ENCODE peak calls at places on chromosomes 13 and 19, in eight cellular contexts. One of them, this sample, is unnamed.

GRCh38 chr19:45913874-45914830 is at the start of gene NANOS2:
- DNase-seq in AG08395: no peak
- DNase-seq in Ammon's horn: no peak
- DNase-seq in Kasumi-1: no peak
- DNase-seq in fibroblast of pulmonary artery: peak; percentile 33
- DNase-seq in lower leg skin: no peak
- DNase-seq in NCI-H2171 treated with DMSO at 0.1 percent for 48 hours: no peak
- DNase-seq in head of caudate nucleus: no peak
- DNase-seq in this sample: no peak

GRCh38 chr19:13847033-13847899 is 29.7 kb upstream of the NANOS3 start:
- DNase-seq in AG08395: peak; percentile 85
- DNase-seq in Kasumi-1: peak; percentile 72
- DNase-seq in fibroblast of pulmonary artery: peak; percentile 94
- DNase-seq in NCI-H2171 treated with DMSO at 0.1 percent for 48 hours: peak; percentile 86
- DNase-seq in head of caudate nucleus: peak; percentile 81
- DNase-seq in lower leg skin: peak; percentile 99
- DNase-seq in Ammon's horn: peak; percentile 75
- DNase-seq in this sample: peak; percentile 92

GRCh38 chr13:50921706-50922105 is 12.1 kb downstream of the RNASEH2B start:
- DNase-seq in NCI-H2171 treated with DMSO at 0.1 percent for 48 hours: no peak
- DNase-seq in AG08395: no peak
- DNase-seq in Kasumi-1: peak; percentile 62
- DNase-seq in Ammon's horn: no peak
- DNase-seq in lower leg skin: no peak
- DNase-seq in head of caudate nucleus: no peak
- DNase-seq in fibroblast of pulmonary artery: no peak
- DNase-seq in this sample: no peak

GRCh38 chr19:46764817-46765291 is 18.6 kb upstream of the STRN4 start:
- DNase-seq in AG08395: no peak
- DNase-seq in NCI-H2171 treated with DMSO at 0.1 percent for 48 hours: no peak
- DNase-seq in head of caudate nucleus: no peak
- DNase-seq in lower leg skin: no peak
- DNase-seq in Ammon's horn: no peak
- DNase-seq in fibroblast of pulmonary artery: no peak
- DNase-seq in Kasumi-1: no peak
- DNase-seq in this sample: peak; percentile 83

GRCh38 chr19:10318807-10319426 is 3.1 kb upstream of the FDX2 start:
- DNase-seq in NCI-H2171 treated with DMSO at 0.1 percent for 48 hours: no peak
- DNase-seq in head of caudate nucleus: no peak
- DNase-seq in Ammon's horn: no peak
- DNase-seq in lower leg skin: no peak
- DNase-seq in AG08395: no peak
- DNase-seq in fibroblast of pulmonary artery: no peak
- DNase-seq in Kasumi-1: no peak
- DNase-seq in this sample: no peak

GRCh38 chr13:98897706-98898105 is 80.2 kb downstream of the DOCK9 start:
- DNase-seq in Kasumi-1: no peak
- DNase-seq in NCI-H2171 treated with DMSO at 0.1 percent for 48 hours: no peak
- DNase-seq in head of caudate nucleus: no peak
- DNase-seq in lower leg skin: no peak
- DNase-seq in Ammon's horn: no peak
- DNase-seq in AG08395: no peak
- DNase-seq in fibroblast of pulmonary artery: no peak
- DNase-seq in this sample: no peak

GRCh38 chr13:33545492-33545891 is 259.9 kb upstream of the STARD13 start:
- DNase-seq in Ammon's horn: no peak
- DNase-seq in NCI-H2171 treated with DMSO at 0.1 percent for 48 hours: no peak
- DNase-seq in fibroblast of pulmonary artery: no peak
- DNase-seq in AG08395: no peak
- DNase-seq in head of caudate nucleus: no peak
- DNase-seq in Kasumi-1: no peak
- DNase-seq in lower leg skin: no peak
- DNase-seq in this sample: no peak

GRCh38 chr19:17681505-17682125 is 6.5 kb downstream of the UNC13A start:
- DNase-seq in AG08395: peak; percentile 64
- DNase-seq in Ammon's horn: no peak
- DNase-seq in lower leg skin: no peak
- DNase-seq in Kasumi-1: peak; percentile 29
- DNase-seq in NCI-H2171 treated with DMSO at 0.1 percent for 48 hours: no peak
- DNase-seq in head of caudate nucleus: no peak
- DNase-seq in fibroblast of pulmonary artery: peak; percentile 56
- DNase-seq in this sample: peak; percentile 25

GRCh38 chr19:53942001-53942786 is 20.5 kb upstream of the CACNG8 start:
- DNase-seq in fibroblast of pulmonary artery: peak; percentile 40
- DNase-seq in Ammon's horn: no peak
- DNase-seq in lower leg skin: no peak
- DNase-seq in AG08395: no peak
- DNase-seq in Kasumi-1: no peak
- DNase-seq in NCI-H2171 treated with DMSO at 0.1 percent for 48 hours: no peak
- DNase-seq in head of caudate nucleus: no peak
- DNase-seq in this sample: no peak

GRCh38 chr13:97125051-97125809 is 96.9 kb upstream of the MBNL2 start:
- DNase-seq in Kasumi-1: no peak
- DNase-seq in lower leg skin: peak; percentile 89
- DNase-seq in NCI-H2171 treated with DMSO at 0.1 percent for 48 hours: peak; percentile 93
- DNase-seq in AG08395: peak; percentile 44
- DNase-seq in Ammon's horn: peak; percentile 46
- DNase-seq in fibroblast of pulmonary artery: peak; percentile 70
- DNase-seq in head of caudate nucleus: peak; percentile 30
- DNase-seq in this sample: peak; percentile 43

GRCh38 chr19:49117677-49118564 is 1.0 kb downstream of the C19orf73 start:
- DNase-seq in Ammon's horn: no peak
- DNase-seq in lower leg skin: no peak
- DNase-seq in NCI-H2171 treated with DMSO at 0.1 percent for 48 hours: no peak
- DNase-seq in AG08395: no peak
- DNase-seq in head of caudate nucleus: no peak
- DNase-seq in Kasumi-1: no peak
- DNase-seq in fibroblast of pulmonary artery: no peak
- DNase-seq in this sample: peak; percentile 45

GRCh38 chr13:63092461-63092860 is 1676.8 kb upstream of the PCDH20 start:
- DNase-seq in AG08395: no peak
- DNase-seq in Ammon's horn: no peak
- DNase-seq in head of caudate nucleus: no peak
- DNase-seq in fibroblast of pulmonary artery: no peak
- DNase-seq in NCI-H2171 treated with DMSO at 0.1 percent for 48 hours: no peak
- DNase-seq in lower leg skin: no peak
- DNase-seq in Kasumi-1: no peak
- DNase-seq in this sample: no peak

GRCh38 chr19:27775395-27775794 is 1437.6 kb downstream of the UQCRFS1 start:
- DNase-seq in AG08395: no peak
- DNase-seq in head of caudate nucleus: no peak
- DNase-seq in Kasumi-1: peak; percentile 2
- DNase-seq in lower leg skin: no peak
- DNase-seq in fibroblast of pulmonary artery: no peak
- DNase-seq in Ammon's horn: no peak
- DNase-seq in NCI-H2171 treated with DMSO at 0.1 percent for 48 hours: peak; percentile 59
- DNase-seq in this sample: no peak

GRCh38 chr19:47123406-47123805 is 7.2 kb upstream of the SAE1 start:
- DNase-seq in lower leg skin: no peak
- DNase-seq in NCI-H2171 treated with DMSO at 0.1 percent for 48 hours: no peak
- DNase-seq in head of caudate nucleus: no peak
- DNase-seq in Kasumi-1: no peak
- DNase-seq in AG08395: no peak
- DNase-seq in Ammon's horn: no peak
- DNase-seq in fibroblast of pulmonary artery: no peak
- DNase-seq in this sample: no peak

GRCh38 chr19:4694211-4694987 is 24.3 kb upstream of the MYDGF start:
- DNase-seq in fibroblast of pulmonary artery: peak; percentile 91
- DNase-seq in NCI-H2171 treated with DMSO at 0.1 percent for 48 hours: peak; percentile 97
- DNase-seq in Ammon's horn: peak; percentile 92
- DNase-seq in head of caudate nucleus: peak; percentile 47
- DNase-seq in AG08395: peak; percentile 90
- DNase-seq in Kasumi-1: no peak
- DNase-seq in lower leg skin: peak; percentile 95
- DNase-seq in this sample: no peak

GRCh38 chr13:104114111-104114510 is 1047.9 kb upstream of the SLC10A2 start:
- DNase-seq in lower leg skin: no peak
- DNase-seq in NCI-H2171 treated with DMSO at 0.1 percent for 48 hours: peak; percentile 10
- DNase-seq in fibroblast of pulmonary artery: peak; percentile 73
- DNase-seq in AG08395: no peak
- DNase-seq in Ammon's horn: no peak
- DNase-seq in Kasumi-1: no peak
- DNase-seq in head of caudate nucleus: no peak
- DNase-seq in this sample: no peak

GRCh38 chr13:113970810-113971470 is 2.9 kb downstream of the C13orf46 start:
- DNase-seq in Kasumi-1: no peak
- DNase-seq in NCI-H2171 treated with DMSO at 0.1 percent for 48 hours: no peak
- DNase-seq in fibroblast of pulmonary artery: peak; percentile 53
- DNase-seq in Ammon's horn: no peak
- DNase-seq in AG08395: no peak
- DNase-seq in head of caudate nucleus: no peak
- DNase-seq in lower leg skin: peak; percentile 87
- DNase-seq in this sample: peak; percentile 46

GRCh38 chr13:113176292-113176691 is 17.8 kb downstream of the PROZ start:
- DNase-seq in fibroblast of pulmonary artery: no peak
- DNase-seq in head of caudate nucleus: no peak
- DNase-seq in AG08395: no peak
- DNase-seq in Kasumi-1: peak; percentile 18
- DNase-seq in lower leg skin: no peak
- DNase-seq in NCI-H2171 treated with DMSO at 0.1 percent for 48 hours: no peak
- DNase-seq in Ammon's horn: no peak
- DNase-seq in this sample: peak; percentile 63

GRCh38 chr19:31214086-31214485 is 135.2 kb downstream of the TSHZ3 start:
- DNase-seq in fibroblast of pulmonary artery: peak; percentile 99
- DNase-seq in lower leg skin: peak; percentile 95
- DNase-seq in Kasumi-1: peak; percentile 84
- DNase-seq in NCI-H2171 treated with DMSO at 0.1 percent for 48 hours: no peak
- DNase-seq in AG08395: peak; percentile 98
- DNase-seq in Ammon's horn: no peak
- DNase-seq in head of caudate nucleus: no peak
- DNase-seq in this sample: peak; percentile 42

GRCh38 chr19:2549701-2550191 is 73.8 kb downstream of the GADD45B start:
- DNase-seq in NCI-H2171 treated with DMSO at 0.1 percent for 48 hours: no peak
- DNase-seq in Kasumi-1: peak; percentile 91
- DNase-seq in AG08395: peak; percentile 92
- DNase-seq in head of caudate nucleus: peak; percentile 77
- DNase-seq in lower leg skin: peak; percentile 97
- DNase-seq in Ammon's horn: peak; percentile 92
- DNase-seq in fibroblast of pulmonary artery: peak; percentile 98
- DNase-seq in this sample: peak; percentile 64

GRCh38 chr13:100721885-100722512 is 47.4 kb upstream of the TMTC4 start:
- DNase-seq in Ammon's horn: peak; percentile 78
- DNase-seq in AG08395: peak; percentile 65
- DNase-seq in head of caudate nucleus: peak; percentile 47
- DNase-seq in NCI-H2171 treated with DMSO at 0.1 percent for 48 hours: peak; percentile 72
- DNase-seq in Kasumi-1: peak; percentile 72
- DNase-seq in fibroblast of pulmonary artery: peak; percentile 63
- DNase-seq in lower leg skin: no peak
- DNase-seq in this sample: peak; percentile 44

GRCh38 chr19:35977446-35978222 is 17.4 kb upstream of the SDHAF1 start:
- DNase-seq in fibroblast of pulmonary artery: no peak
- DNase-seq in Ammon's horn: no peak
- DNase-seq in Kasumi-1: peak; percentile 61
- DNase-seq in lower leg skin: no peak
- DNase-seq in head of caudate nucleus: no peak
- DNase-seq in NCI-H2171 treated with DMSO at 0.1 percent for 48 hours: peak; percentile 85
- DNase-seq in AG08395: no peak
- DNase-seq in this sample: no peak

GRCh38 chr19:50896591-50897190 is 14.5 kb downstream of the KLK4 start:
- DNase-seq in Kasumi-1: no peak
- DNase-seq in NCI-H2171 treated with DMSO at 0.1 percent for 48 hours: peak; percentile 78
- DNase-seq in head of caudate nucleus: no peak
- DNase-seq in Ammon's horn: no peak
- DNase-seq in lower leg skin: no peak
- DNase-seq in AG08395: no peak
- DNase-seq in fibroblast of pulmonary artery: peak; percentile 25
- DNase-seq in this sample: no peak

GRCh38 chr13:52599853-52600603 is 42.2 kb upstream of the HNRNPA1L2 start:
- DNase-seq in fibroblast of pulmonary artery: peak; percentile 3
- DNase-seq in NCI-H2171 treated with DMSO at 0.1 percent for 48 hours: peak; percentile 59
- DNase-seq in AG08395: peak; percentile 12
- DNase-seq in Ammon's horn: peak; percentile 42
- DNase-seq in lower leg skin: peak; percentile 86
- DNase-seq in Kasumi-1: no peak
- DNase-seq in head of caudate nucleus: peak; percentile 4
- DNase-seq in this sample: peak; percentile 36

GRCh38 chr19:1286859-1287621 is 1.4 kb downstream of the EFNA2 start:
- DNase-seq in head of caudate nucleus: no peak
- DNase-seq in NCI-H2171 treated with DMSO at 0.1 percent for 48 hours: no peak
- DNase-seq in fibroblast of pulmonary artery: no peak
- DNase-seq in lower leg skin: no peak
- DNase-seq in AG08395: no peak
- DNase-seq in Ammon's horn: no peak
- DNase-seq in Kasumi-1: no peak
- DNase-seq in this sample: peak; percentile 42

GRCh38 chr19:44738603-44739585 is 9.6 kb upstream of the BCL3 start:
- DNase-seq in NCI-H2171 treated with DMSO at 0.1 percent for 48 hours: no peak
- DNase-seq in Ammon's horn: no peak
- DNase-seq in fibroblast of pulmonary artery: no peak
- DNase-seq in Kasumi-1: no peak
- DNase-seq in head of caudate nucleus: no peak
- DNase-seq in AG08395: no peak
- DNase-seq in lower leg skin: no peak
- DNase-seq in this sample: peak; percentile 68

GRCh38 chr19:36963262-36963661 is 47.1 kb downstream of the ZNF568 start:
- DNase-seq in AG08395: no peak
- DNase-seq in Ammon's horn: no peak
- DNase-seq in Kasumi-1: no peak
- DNase-seq in head of caudate nucleus: no peak
- DNase-seq in lower leg skin: no peak
- DNase-seq in fibroblast of pulmonary artery: no peak
- DNase-seq in NCI-H2171 treated with DMSO at 0.1 percent for 48 hours: peak; percentile 91
- DNase-seq in this sample: no peak

GRCh38 chr19:19460258-19460731 is 54.8 kb downstream of the GATAD2A start:
- DNase-seq in Ammon's horn: no peak
- DNase-seq in fibroblast of pulmonary artery: no peak
- DNase-seq in Kasumi-1: peak; percentile 44
- DNase-seq in AG08395: no peak
- DNase-seq in head of caudate nucleus: no peak
- DNase-seq in lower leg skin: no peak
- DNase-seq in NCI-H2171 treated with DMSO at 0.1 percent for 48 hours: no peak
- DNase-seq in this sample: no peak

GRCh38 chr19:14580623-14581237 is 2.2 kb upstream of the CLEC17A start:
- DNase-seq in fibroblast of pulmonary artery: no peak
- DNase-seq in lower leg skin: no peak
- DNase-seq in AG08395: no peak
- DNase-seq in head of caudate nucleus: no peak
- DNase-seq in Kasumi-1: no peak
- DNase-seq in Ammon's horn: no peak
- DNase-seq in NCI-H2171 treated with DMSO at 0.1 percent for 48 hours: peak; percentile 58
- DNase-seq in this sample: no peak

GRCh38 chr13:52980695-52981094 is 47.9 kb upstream of the OLFM4 start:
- DNase-seq in lower leg skin: no peak
- DNase-seq in head of caudate nucleus: no peak
- DNase-seq in fibroblast of pulmonary artery: no peak
- DNase-seq in Kasumi-1: no peak
- DNase-seq in AG08395: no peak
- DNase-seq in Ammon's horn: no peak
- DNase-seq in NCI-H2171 treated with DMSO at 0.1 percent for 48 hours: no peak
- DNase-seq in this sample: no peak

GRCh38 chr13:72505376-72505775 is 222.1 kb downstream of the MZT1 start:
- DNase-seq in NCI-H2171 treated with DMSO at 0.1 percent for 48 hours: no peak
- DNase-seq in AG08395: no peak
- DNase-seq in Ammon's horn: no peak
- DNase-seq in fibroblast of pulmonary artery: no peak
- DNase-seq in Kasumi-1: no peak
- DNase-seq in head of caudate nucleus: no peak
- DNase-seq in lower leg skin: no peak
- DNase-seq in this sample: no peak

GRCh38 chr13:78228940-78229339 is 310.3 kb upstream of the EDNRB start:
- DNase-seq in fibroblast of pulmonary artery: peak; percentile 50
- DNase-seq in lower leg skin: no peak
- DNase-seq in head of caudate nucleus: no peak
- DNase-seq in AG08395: no peak
- DNase-seq in Ammon's horn: no peak
- DNase-seq in Kasumi-1: no peak
- DNase-seq in NCI-H2171 treated with DMSO at 0.1 percent for 48 hours: no peak
- DNase-seq in this sample: no peak

GRCh38 chr19:15194938-15195337 is 5.9 kb downstream of the NOTCH3 start:
- DNase-seq in Kasumi-1: no peak
- DNase-seq in Ammon's horn: no peak
- DNase-seq in lower leg skin: no peak
- DNase-seq in AG08395: peak; percentile 57
- DNase-seq in fibroblast of pulmonary artery: peak; percentile 56
- DNase-seq in NCI-H2171 treated with DMSO at 0.1 percent for 48 hours: no peak
- DNase-seq in head of caudate nucleus: no peak
- DNase-seq in this sample: no peak

GRCh38 chr13:93758575-93758974 is 532.0 kb downstream of the GPC6 start:
- DNase-seq in NCI-H2171 treated with DMSO at 0.1 percent for 48 hours: no peak
- DNase-seq in Ammon's horn: no peak
- DNase-seq in Kasumi-1: no peak
- DNase-seq in AG08395: no peak
- DNase-seq in head of caudate nucleus: no peak
- DNase-seq in fibroblast of pulmonary artery: peak; percentile 49
- DNase-seq in lower leg skin: no peak
- DNase-seq in this sample: no peak

This sample was measured in colonic mucosa.